ENCODE peak calls at places on chromosomes 2 and 18, in five cellular contexts. One of them, this sample, is unnamed. For H3K4me1, the result is how much of the 10 kb centered on the place peaks cover.

GRCh38 chr18:76604642-76605240 is 109.7 kb upstream of the ZNF516 start:
- DNase-seq in A549: no peak
- DNase-seq in OCI-LY7: no peak
- DNase-seq in tibial artery: no peak
- DNase-seq in right atrium auricular region: no peak
- DNase-seq in this sample: no peak

GRCh38 chr2:195451160-195451559 is 205.9 kb upstream of the SLC39A10 start:
- DNase-seq in tibial artery: no peak
- DNase-seq in A549: no peak
- DNase-seq in right atrium auricular region: no peak
- DNase-seq in OCI-LY7: no peak
- DNase-seq in this sample: no peak

GRCh38 chr18:58298251-58299134 is 254.5 kb downstream of the NEDD4L start:
- DNase-seq in A549: no peak
- DNase-seq in OCI-LY7: no peak
- DNase-seq in right atrium auricular region: no peak
- DNase-seq in tibial artery: no peak
- DNase-seq in this sample: no peak

GRCh38 chr2:151575338-151575737 is 158.9 kb downstream of the NEB start:
- DNase-seq in A549: no peak
- DNase-seq in OCI-LY7: no peak
- DNase-seq in tibial artery: no peak
- DNase-seq in right atrium auricular region: no peak
- DNase-seq in this sample: no peak

GRCh38 chr2:230827774-230828271 is 36.9 kb upstream of the ITM2C start:
- DNase-seq in A549: no peak
- DNase-seq in tibial artery: no peak
- DNase-seq in OCI-LY7: no peak
- DNase-seq in right atrium auricular region: no peak
- DNase-seq in this sample: no peak

GRCh38 chr2:161170917-161171594 is 10.8 kb downstream of the TANK start:
- DNase-seq in tibial artery: no peak
- DNase-seq in OCI-LY7: peak
- DNase-seq in A549: no peak
- DNase-seq in right atrium auricular region: no peak
- DNase-seq in this sample: no peak

GRCh38 chr2:14301331-14301730 is 331.2 kb upstream of the LRATD1 start:
- DNase-seq in OCI-LY7: no peak
- DNase-seq in A549: no peak
- DNase-seq in tibial artery: no peak
- DNase-seq in right atrium auricular region: no peak
- DNase-seq in this sample: no peak

GRCh38 chr2:109238580-109238979 is 109.6 kb downstream of the SH3RF3 start:
- DNase-seq in OCI-LY7: no peak
- DNase-seq in right atrium auricular region: peak
- DNase-seq in A549: no peak
- DNase-seq in tibial artery: peak
- DNase-seq in this sample: peak

GRCh38 chr2:7430869-7431641 is 513.8 kb downstream of the RNF144A start:
- DNase-seq in A549: no peak
- DNase-seq in tibial artery: peak
- DNase-seq in OCI-LY7: peak
- DNase-seq in right atrium auricular region: no peak
- DNase-seq in this sample: no peak

GRCh38 chr2:37585982-37586621 is 85.3 kb downstream of the CDC42EP3 start:
- DNase-seq in tibial artery: peak
- DNase-seq in OCI-LY7: no peak
- DNase-seq in right atrium auricular region: no peak
- DNase-seq in A549: no peak
- DNase-seq in this sample: peak

DNA sequence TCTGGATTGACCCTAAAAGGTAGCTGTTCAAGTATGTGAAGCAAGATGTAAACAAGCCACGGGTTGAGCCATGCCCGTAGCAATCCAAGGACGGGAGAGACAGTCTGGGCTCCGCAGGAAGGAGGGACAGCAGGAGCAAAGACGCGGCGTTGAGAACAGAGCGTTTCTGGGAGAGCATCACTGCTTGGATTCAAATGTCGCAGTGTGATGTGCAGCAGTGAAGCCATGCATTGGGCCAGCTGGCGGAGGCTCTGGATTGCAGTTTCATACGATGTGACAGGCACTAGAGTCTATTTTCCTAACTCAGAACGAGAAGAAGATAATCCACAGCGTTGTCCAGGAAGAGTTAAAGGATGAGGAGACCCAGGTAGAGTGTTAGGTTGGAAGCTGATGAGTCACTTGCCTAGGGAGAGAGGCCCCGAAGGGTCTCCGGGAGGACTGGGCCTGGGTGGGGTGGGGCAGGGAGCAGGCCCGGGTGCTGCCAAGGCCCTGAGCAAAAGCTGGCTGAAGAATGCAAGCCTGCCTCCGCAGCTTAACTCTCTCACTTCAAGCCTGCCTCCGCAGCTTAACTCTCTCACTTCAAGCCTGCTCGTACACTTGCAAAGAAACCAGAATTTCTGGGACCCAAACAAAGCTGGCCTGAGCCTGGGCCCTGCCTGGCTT is 17.7 kb upstream of the SEMA4C start:
- DNase-seq in A549: no peak
- DNase-seq in tibial artery: no peak
- DNase-seq in right atrium auricular region: no peak
- DNase-seq in OCI-LY7: no peak
- DNase-seq in this sample: no peak
- H3K4me1 ChIP-seq in A549: under half
- H3K4me1 ChIP-seq in tibial artery: half or more
- H3K4me1 ChIP-seq in right atrium auricular region: under half
- H3K4me1 ChIP-seq in OCI-LY7: under half
- H3K4me1 ChIP-seq in this sample: under half

GRCh38 chr2:191318729-191319078 is 73.5 kb downstream of the MYO1B start:
- DNase-seq in tibial artery: no peak
- DNase-seq in OCI-LY7: no peak
- DNase-seq in right atrium auricular region: no peak
- DNase-seq in A549: peak
- DNase-seq in this sample: no peak
- H3K4me1 ChIP-seq in tibial artery: half or more
- H3K4me1 ChIP-seq in OCI-LY7: under half
- H3K4me1 ChIP-seq in right atrium auricular region: under half
- H3K4me1 ChIP-seq in A549: half or more
- H3K4me1 ChIP-seq in this sample: under half

DNA sequence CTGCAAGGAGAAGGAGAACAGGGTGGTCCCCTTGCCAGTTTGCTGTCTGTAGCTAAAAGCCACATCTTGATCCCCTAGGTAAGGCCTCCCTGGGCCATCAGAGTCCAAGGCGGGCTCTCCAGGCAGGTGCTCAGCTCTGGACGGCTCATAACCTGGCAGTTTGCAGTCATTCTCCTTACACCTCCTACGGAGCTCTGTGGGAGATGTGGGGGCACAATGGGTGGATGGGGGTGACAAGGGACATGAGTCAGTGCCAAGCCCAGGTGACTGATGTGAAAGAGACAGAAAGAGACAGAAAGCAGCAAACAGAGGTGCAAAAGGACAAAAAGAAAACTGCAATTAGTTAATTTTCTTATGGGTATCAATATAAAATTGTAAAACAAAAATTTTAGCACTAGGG is 120.6 kb upstream of the ZBTB14 start:
- DNase-seq in OCI-LY7: no peak
- DNase-seq in right atrium auricular region: no peak
- DNase-seq in A549: no peak
- DNase-seq in tibial artery: no peak
- DNase-seq in this sample: no peak
- H3K4me1 ChIP-seq in OCI-LY7: under half
- H3K4me1 ChIP-seq in right atrium auricular region: under half
- H3K4me1 ChIP-seq in A549: under half
- H3K4me1 ChIP-seq in tibial artery: under half
- H3K4me1 ChIP-seq in this sample: under half

DNA sequence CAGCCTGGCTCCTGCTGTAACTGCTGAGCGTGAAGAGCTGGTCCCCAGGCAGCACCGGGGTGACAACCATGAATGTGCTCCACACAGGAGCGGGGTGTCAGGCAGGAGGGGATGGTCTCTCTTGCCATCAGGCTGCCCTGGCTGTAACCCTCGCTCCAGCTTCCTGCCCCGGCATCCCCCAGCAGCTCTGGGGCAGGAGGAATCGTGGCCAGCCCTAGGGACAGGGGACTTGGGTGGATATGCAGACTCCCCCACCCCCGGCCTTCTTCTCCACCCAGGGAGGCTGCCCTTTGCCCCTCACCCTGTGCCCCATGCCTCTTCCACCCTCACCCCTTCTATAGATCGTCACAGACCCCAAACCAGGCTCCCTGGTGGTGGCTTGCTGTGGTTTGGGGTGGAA is 69.4 kb upstream of the SMAD7 start:
- DNase-seq in A549: no peak
- DNase-seq in tibial artery: peak
- DNase-seq in OCI-LY7: no peak
- DNase-seq in right atrium auricular region: peak
- DNase-seq in this sample: no peak
- H3K4me1 ChIP-seq in A549: under half
- H3K4me1 ChIP-seq in tibial artery: under half
- H3K4me1 ChIP-seq in OCI-LY7: half or more
- H3K4me1 ChIP-seq in right atrium auricular region: under half
- H3K4me1 ChIP-seq in this sample: under half

DNA sequence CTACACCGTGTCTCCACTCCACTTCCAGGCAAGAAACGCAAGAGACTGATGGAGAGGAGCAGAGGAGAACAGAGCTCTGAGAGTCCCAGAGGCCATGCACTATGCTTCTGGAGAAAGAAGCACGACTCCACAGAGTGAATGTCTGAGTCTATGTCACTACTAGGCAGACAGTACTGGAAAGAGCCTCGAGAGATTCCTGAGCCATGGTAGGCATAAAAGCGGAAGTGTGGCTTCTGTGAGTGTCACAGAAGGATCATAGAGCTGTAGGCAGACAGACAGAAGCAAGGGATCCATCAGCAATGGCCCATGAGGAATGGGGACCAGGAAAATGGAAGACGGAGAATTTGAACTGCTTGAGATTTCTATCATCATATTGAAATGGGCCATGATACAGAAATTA is 542.6 kb downstream of the ZEB2 start:
- DNase-seq in tibial artery: no peak
- DNase-seq in A549: no peak
- DNase-seq in OCI-LY7: no peak
- DNase-seq in right atrium auricular region: no peak
- DNase-seq in this sample: no peak
- H3K4me1 ChIP-seq in tibial artery: under half
- H3K4me1 ChIP-seq in A549: under half
- H3K4me1 ChIP-seq in OCI-LY7: under half
- H3K4me1 ChIP-seq in right atrium auricular region: under half
- H3K4me1 ChIP-seq in this sample: under half